ENCODE peak calls at places on chromosomes 2 and 18, in eight cellular contexts. One of them, this sample, is unnamed.

GRCh38 chr2:152106464-152106863 is 7.6 kb upstream of the CACNB4 start:
- DNase-seq in adrenal gland: no peak
- DNase-seq in spleen: no peak
- DNase-seq in HCT116: no peak
- DNase-seq in heart left ventricle: no peak
- DNase-seq in stomach: no peak
- DNase-seq in IMR-90: no peak
- DNase-seq in NB4: no peak
- DNase-seq in this sample: no peak

GRCh38 chr2:189848276-189848675 is 64.0 kb downstream of the PMS1 start:
- DNase-seq in adrenal gland: no peak
- DNase-seq in spleen: no peak
- DNase-seq in HCT116: no peak
- DNase-seq in heart left ventricle: no peak
- DNase-seq in stomach: no peak
- DNase-seq in IMR-90: no peak
- DNase-seq in NB4: no peak
- DNase-seq in this sample: no peak

GRCh38 chr2:100902833-100903405 is 83.0 kb downstream of the NPAS2 start:
- DNase-seq in adrenal gland: peak; percentile 50
- DNase-seq in spleen: no peak
- DNase-seq in HCT116: peak; percentile 85
- DNase-seq in heart left ventricle: peak; percentile 45
- DNase-seq in stomach: no peak
- DNase-seq in IMR-90: peak; percentile 97
- DNase-seq in NB4: peak; percentile 22
- DNase-seq in this sample: no peak

GRCh38 chr18:51603551-51603950 is 406.1 kb upstream of the MEX3C start:
- DNase-seq in adrenal gland: no peak
- DNase-seq in spleen: no peak
- DNase-seq in HCT116: no peak
- DNase-seq in heart left ventricle: no peak
- DNase-seq in stomach: no peak
- DNase-seq in IMR-90: no peak
- DNase-seq in NB4: no peak
- DNase-seq in this sample: no peak

GRCh38 chr2:155733091-155733870 is 599.2 kb downstream of the NR4A2 start:
- DNase-seq in adrenal gland: no peak
- DNase-seq in spleen: no peak
- DNase-seq in HCT116: no peak
- DNase-seq in heart left ventricle: no peak
- DNase-seq in stomach: no peak
- DNase-seq in IMR-90: no peak
- DNase-seq in NB4: no peak
- DNase-seq in this sample: no peak

GRCh38 chr18:58901143-58901542 is 36.5 kb downstream of the ZNF532 start:
- DNase-seq in adrenal gland: no peak
- DNase-seq in spleen: no peak
- DNase-seq in HCT116: no peak
- DNase-seq in heart left ventricle: no peak
- DNase-seq in stomach: no peak
- DNase-seq in IMR-90: no peak
- DNase-seq in NB4: no peak
- DNase-seq in this sample: no peak

GRCh38 chr18:80166725-80167124 is 57.7 kb downstream of the ADNP2 start:
- DNase-seq in adrenal gland: no peak
- DNase-seq in spleen: no peak
- DNase-seq in HCT116: no peak
- DNase-seq in heart left ventricle: no peak
- DNase-seq in stomach: no peak
- DNase-seq in IMR-90: no peak
- DNase-seq in NB4: no peak
- DNase-seq in this sample: no peak

GRCh38 chr18:65936678-65937077 is 185.9 kb downstream of the CDH7 start:
- DNase-seq in adrenal gland: no peak
- DNase-seq in spleen: no peak
- DNase-seq in HCT116: no peak
- DNase-seq in heart left ventricle: no peak
- DNase-seq in stomach: no peak
- DNase-seq in IMR-90: no peak
- DNase-seq in NB4: no peak
- DNase-seq in this sample: no peak

GRCh38 chr18:62506495-62507143 is 16.2 kb upstream of the ZCCHC2 start:
- DNase-seq in adrenal gland: no peak
- DNase-seq in spleen: no peak
- DNase-seq in HCT116: no peak
- DNase-seq in heart left ventricle: no peak
- DNase-seq in stomach: no peak
- DNase-seq in IMR-90: no peak
- DNase-seq in NB4: no peak
- DNase-seq in this sample: no peak

GRCh38 chr2:15782009-15782751 is 158.2 kb upstream of the MYCN start:
- DNase-seq in adrenal gland: no peak
- DNase-seq in spleen: no peak
- DNase-seq in HCT116: no peak
- DNase-seq in heart left ventricle: no peak
- DNase-seq in stomach: no peak
- DNase-seq in IMR-90: no peak
- DNase-seq in NB4: no peak
- DNase-seq in this sample: no peak

GRCh38 chr2:10083692-10084566 is 3.7 kb upstream of the CYS1 start:
- DNase-seq in adrenal gland: no peak
- DNase-seq in spleen: no peak
- DNase-seq in HCT116: no peak
- DNase-seq in heart left ventricle: no peak
- DNase-seq in stomach: no peak
- DNase-seq in IMR-90: no peak
- DNase-seq in NB4: no peak
- DNase-seq in this sample: no peak
- H3K4me3 ChIP-seq in adrenal gland: no peak overlapping the region
- H3K4me3 ChIP-seq in spleen: no peak overlapping the region
- H3K4me3 ChIP-seq in HCT116: no peak overlapping the region
- H3K4me3 ChIP-seq in heart left ventricle: no peak overlapping the region
- H3K4me3 ChIP-seq in stomach: no peak overlapping the region
- H3K4me3 ChIP-seq in IMR-90: no peak overlapping the region
- H3K4me3 ChIP-seq in NB4: no peak overlapping the region
- H3K4me3 ChIP-seq in this sample: no peak overlapping the region

DNA sequence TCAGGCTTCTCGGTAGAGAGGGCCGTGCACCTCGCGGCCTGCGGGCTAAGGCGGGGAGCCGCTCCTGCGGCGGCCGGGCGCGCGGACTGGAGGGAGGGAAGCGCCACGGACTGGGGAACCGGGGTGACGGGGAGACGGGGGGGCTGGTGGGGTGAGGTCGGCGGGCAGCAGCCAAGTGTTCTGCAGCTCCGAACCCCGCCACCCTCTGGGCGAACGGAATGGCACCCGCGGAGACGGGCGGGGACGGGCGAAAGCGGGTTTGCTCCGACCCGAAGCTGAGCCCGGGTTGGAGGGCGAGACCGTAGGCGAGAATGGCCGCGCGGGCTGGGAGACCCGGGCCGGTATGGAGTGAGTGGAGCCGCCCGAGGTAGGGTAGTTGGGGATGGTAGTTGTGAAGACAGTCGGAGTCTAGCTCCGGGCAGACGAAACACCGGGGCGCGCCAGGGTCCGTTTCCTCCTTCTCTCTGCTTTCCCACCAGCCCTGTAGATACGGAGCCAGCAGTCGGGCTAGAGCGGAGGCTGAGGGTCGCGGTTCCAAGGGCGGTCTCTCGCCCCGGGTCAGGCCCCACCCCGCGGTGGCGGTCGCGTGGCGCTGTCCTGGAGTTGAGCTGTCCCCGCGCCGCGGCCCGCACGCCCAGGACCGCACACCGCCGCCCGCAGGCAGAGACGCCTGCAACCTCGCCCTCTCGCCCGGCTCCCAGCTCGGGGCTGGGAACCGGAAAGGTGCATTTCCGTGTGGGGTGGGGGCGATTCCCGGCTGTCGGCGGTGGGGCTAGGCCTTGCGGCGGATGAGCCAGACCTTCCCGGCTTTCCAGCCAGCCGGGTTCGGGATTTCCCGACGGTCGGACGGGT is 160.3 kb upstream of the SIX2 start:
- DNase-seq in adrenal gland: no peak
- DNase-seq in spleen: no peak
- DNase-seq in HCT116: no peak
- DNase-seq in heart left ventricle: no peak
- DNase-seq in stomach: no peak
- DNase-seq in IMR-90: no peak
- DNase-seq in NB4: peak; percentile 65
- DNase-seq in this sample: peak; percentile 33
- TF ChIP-seq POLR2A in adrenal gland: no peak
- TF ChIP-seq POLR2A in spleen: no peak
- TF ChIP-seq POLR2A in HCT116: no peak
- TF ChIP-seq POLR2A in heart left ventricle: no peak
- TF ChIP-seq POLR2A in stomach: no peak
- TF ChIP-seq POLR2A in IMR-90: no peak
- TF ChIP-seq POLR2A in NB4: no peak
- TF ChIP-seq POLR2A in this sample: peak; percentile 12

DNA sequence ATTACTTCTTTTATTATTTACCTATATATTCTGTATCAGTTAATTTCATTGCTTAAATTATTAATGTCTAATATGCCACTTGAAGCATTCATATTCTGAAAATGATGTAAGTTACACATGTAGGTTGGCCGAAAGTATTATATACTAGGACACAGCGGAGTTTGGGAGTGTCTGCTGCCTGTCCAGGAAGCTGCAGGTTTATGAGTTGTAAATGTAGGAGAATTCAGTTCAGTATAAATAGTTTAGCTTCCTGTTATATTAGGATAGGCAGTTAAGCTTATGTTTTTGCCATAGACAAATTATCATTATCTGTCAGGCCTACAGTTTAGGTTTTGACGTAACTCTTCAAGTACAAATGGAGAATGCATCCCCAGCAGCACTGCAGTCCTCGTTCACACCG is 18.9 kb upstream of the ZNF236 start:
- DNase-seq in adrenal gland: no peak
- DNase-seq in spleen: no peak
- DNase-seq in HCT116: no peak
- DNase-seq in heart left ventricle: no peak
- DNase-seq in stomach: no peak
- DNase-seq in IMR-90: no peak
- DNase-seq in NB4: no peak
- DNase-seq in this sample: no peak
- H3K4me3 ChIP-seq in adrenal gland: no peak overlapping the region
- H3K4me3 ChIP-seq in spleen: no peak overlapping the region
- H3K4me3 ChIP-seq in HCT116: peak overlapping the region; percentile 50
- H3K4me3 ChIP-seq in heart left ventricle: no peak overlapping the region
- H3K4me3 ChIP-seq in stomach: no peak overlapping the region
- H3K4me3 ChIP-seq in IMR-90: no peak overlapping the region
- H3K4me3 ChIP-seq in NB4: no peak overlapping the region
- H3K4me3 ChIP-seq in this sample: no peak overlapping the region

GRCh38 chr2:236546561-236546961 is 23.1 kb upstream of the ACKR3 start:
- DNase-seq in adrenal gland: no peak
- DNase-seq in spleen: peak; percentile 85
- DNase-seq in HCT116: no peak
- DNase-seq in heart left ventricle: no peak
- DNase-seq in stomach: no peak
- DNase-seq in IMR-90: no peak
- DNase-seq in NB4: no peak
- DNase-seq in this sample: no peak

GRCh38 chr2:236545248-236545658 is 24.4 kb upstream of the ACKR3 start:
- DNase-seq in adrenal gland: no peak
- DNase-seq in spleen: no peak
- DNase-seq in HCT116: no peak
- DNase-seq in heart left ventricle: no peak
- DNase-seq in stomach: no peak
- DNase-seq in IMR-90: no peak
- DNase-seq in NB4: no peak
- DNase-seq in this sample: no peak

GRCh38 chr2:236547725-236548124 is 21.9 kb upstream of the ACKR3 start:
- DNase-seq in adrenal gland: no peak
- DNase-seq in spleen: no peak
- DNase-seq in HCT116: no peak
- DNase-seq in heart left ventricle: no peak
- DNase-seq in stomach: no peak
- DNase-seq in IMR-90: no peak
- DNase-seq in NB4: no peak
- DNase-seq in this sample: no peak

GRCh38 chr2:236544362-236544761 is 25.3 kb upstream of the ACKR3 start:
- DNase-seq in adrenal gland: no peak
- DNase-seq in spleen: no peak
- DNase-seq in HCT116: no peak
- DNase-seq in heart left ventricle: no peak
- DNase-seq in stomach: no peak
- DNase-seq in IMR-90: no peak
- DNase-seq in NB4: no peak
- DNase-seq in this sample: no peak

GRCh38 chr2:236545814-236546480 is 23.7 kb upstream of the ACKR3 start:
- DNase-seq in adrenal gland: no peak
- DNase-seq in spleen: no peak
- DNase-seq in HCT116: no peak
- DNase-seq in heart left ventricle: no peak
- DNase-seq in stomach: no peak
- DNase-seq in IMR-90: no peak
- DNase-seq in NB4: no peak
- DNase-seq in this sample: no peak
- TF ChIP-seq POLR2A in adrenal gland: no peak
- TF ChIP-seq POLR2A in spleen: no peak
- TF ChIP-seq POLR2A in HCT116: no peak
- TF ChIP-seq POLR2A in heart left ventricle: no peak
- TF ChIP-seq POLR2A in stomach: no peak
- TF ChIP-seq POLR2A in IMR-90: no peak
- TF ChIP-seq POLR2A in NB4: no peak
- TF ChIP-seq POLR2A in this sample: no peak

GRCh38 chr2:47867205-47867604 is 39.1 kb downstream of the FBXO11 start:
- DNase-seq in adrenal gland: peak; percentile 63
- DNase-seq in spleen: no peak
- DNase-seq in HCT116: peak; percentile 31
- DNase-seq in heart left ventricle: no peak
- DNase-seq in stomach: no peak
- DNase-seq in IMR-90: peak; percentile 75
- DNase-seq in NB4: no peak
- DNase-seq in this sample: peak; percentile 41

GRCh38 chr2:47868611-47869352 is 37.5 kb downstream of the FBXO11 start:
- DNase-seq in adrenal gland: no peak
- DNase-seq in spleen: no peak
- DNase-seq in HCT116: no peak
- DNase-seq in heart left ventricle: no peak
- DNase-seq in stomach: no peak
- DNase-seq in IMR-90: no peak
- DNase-seq in NB4: no peak
- DNase-seq in this sample: no peak

GRCh38 chr2:47864566-47864965 is 41.7 kb downstream of the FBXO11 start:
- DNase-seq in adrenal gland: no peak
- DNase-seq in spleen: no peak
- DNase-seq in HCT116: no peak
- DNase-seq in heart left ventricle: no peak
- DNase-seq in stomach: no peak
- DNase-seq in IMR-90: no peak
- DNase-seq in NB4: no peak
- DNase-seq in this sample: no peak

GRCh38 chr2:47862949-47863348 is 43.3 kb downstream of the FBXO11 start:
- DNase-seq in adrenal gland: no peak
- DNase-seq in spleen: no peak
- DNase-seq in HCT116: no peak
- DNase-seq in heart left ventricle: no peak
- DNase-seq in stomach: no peak
- DNase-seq in IMR-90: no peak
- DNase-seq in NB4: no peak
- DNase-seq in this sample: no peak
- H3K4me3 ChIP-seq in adrenal gland: no peak overlapping the region
- H3K4me3 ChIP-seq in spleen: no peak overlapping the region
- H3K4me3 ChIP-seq in HCT116: no peak overlapping the region
- H3K4me3 ChIP-seq in heart left ventricle: no peak overlapping the region
- H3K4me3 ChIP-seq in stomach: no peak overlapping the region
- H3K4me3 ChIP-seq in IMR-90: no peak overlapping the region
- H3K4me3 ChIP-seq in NB4: no peak overlapping the region
- H3K4me3 ChIP-seq in this sample: no peak overlapping the region

This sample was measured in body of pancreas.